ENCODE peak calls at places on chromosomes 3 and 15, in ten cellular contexts. K is breast epithelium, G is right lobe of liver, A is psoas muscle, V is cardiac fibroblast, J is vagina, Q is neuronal stem cell, B is A549, W is right atrium auricular region, S is ascending aorta. Z is an unnamed sample.

GRCh38 chr15:74415966-74416916 is 17.5 kb downstream of the SEMA7A start:
- DNase-seq in W (no peak), V (no peak), G (no peak), K (no peak), A (no peak), S (no peak), Q (no peak), J (no peak), B (no peak), Z (no peak)

GRCh38 chr3:41338276-41338675 is 139.0 kb downstream of the CTNNB1 start:
- DNase-seq in A (no peak), K (no peak), J (no peak), B (no peak), V (peak), W (no peak), G (no peak), S (no peak), Q (no peak), Z (no peak)

GRCh38 chr3:195227871-195228270 is 43.1 kb downstream of the XXYLT1 start:
- DNase-seq in J (peak), S (no peak), K (peak), A (no peak), B (no peak), G (no peak), V (no peak), W (peak), Q (no peak), Z (no peak)

GRCh38 chr3:47661121-47661752 is 82.6 kb upstream of the CSPG5 start:
- DNase-seq in A (peak), W (no peak), J (no peak), V (peak), S (no peak), G (no peak), Q (no peak), B (peak), K (no peak), Z (no peak)

GRCh38 chr15:78933187-78934062 is 11.4 kb downstream of the CTSH start:
- DNase-seq in J (no peak), B (no peak), Q (no peak), W (no peak), V (no peak), K (no peak), A (no peak), G (no peak), S (no peak), Z (no peak)

GRCh38 chr15:38102972-38103371 is 149.7 kb upstream of the SPRED1 start:
- DNase-seq in Q (no peak), A (no peak), V (no peak), K (no peak), S (no peak), B (no peak), J (no peak), G (no peak), W (no peak), Z (no peak)

GRCh38 chr15:64006642-64007041 is 39.6 kb downstream of the DAPK2 start:
- DNase-seq in W (no peak), A (no peak), Q (no peak), J (no peak), G (no peak), V (no peak), S (no peak), B (no peak), K (no peak), Z (peak)

GRCh38 chr15:95446854-95447253 is 883.6 kb upstream of the NR2F2 start:
- DNase-seq in G (no peak), V (no peak), S (no peak), W (no peak), J (no peak), B (no peak), K (no peak), A (no peak), Q (no peak), Z (no peak)

GRCh38 chr15:64070965-64071851 is 22.4 kb downstream of the CIAO2A start:
- DNase-seq in W (peak), G (peak), A (peak), K (no peak), Q (no peak), S (peak), J (no peak), V (peak), B (peak), Z (no peak)

GRCh38 chr15:87713405-87713995 is 543.0 kb downstream of the NTRK3 start:
- DNase-seq in B (no peak), G (no peak), V (no peak), A (no peak), J (no peak), S (no peak), Q (no peak), K (no peak), W (no peak), Z (no peak)

GRCh38 chr3:60579734-60580133 is 671.5 kb downstream of the FHIT start:
- DNase-seq in V (peak), G (no peak), K (no peak), A (no peak), W (no peak), B (peak), Q (no peak), J (no peak), S (no peak), Z (no peak)

GRCh38 chr15:38530113-38530512 is 34.5 kb downstream of the RASGRP1 start:
- DNase-seq in K (no peak), W (no peak), B (no peak), J (no peak), Q (no peak), S (no peak), A (no peak), V (peak), G (no peak), Z (no peak)

GRCh38 chr3:36678216-36679013 is 85.9 kb downstream of the DCLK3 start:
- DNase-seq in J (no peak), K (no peak), G (no peak), A (no peak), W (no peak), B (no peak), S (no peak), Q (no peak), V (peak), Z (no peak)

GRCh38 chr15:78347586-78348543 is 7.7 kb downstream of the CRABP1 start:
- DNase-seq in A (no peak), G (no peak), J (no peak), B (no peak), W (no peak), V (no peak), S (no peak), Q (no peak), K (peak), Z (no peak)

GRCh38 chr15:22962611-22963010 is 17.6 kb downstream of the CYFIP1 start:
- DNase-seq in K (no peak), A (no peak), Q (no peak), W (no peak), J (no peak), B (no peak), V (no peak), S (no peak), G (no peak), Z (no peak)

GRCh38 chr3:111737712-111738097 is 121.4 kb upstream of the PHLDB2 start:
- DNase-seq in J (no peak), K (no peak), W (peak), V (peak), G (no peak), A (no peak), Q (no peak), S (no peak), B (peak), Z (no peak)

GRCh38 chr3:27939940-27940339 is 217.8 kb upstream of the EOMES start:
- DNase-seq in Q (peak), S (no peak), B (no peak), A (no peak), W (no peak), G (no peak), V (peak), J (no peak), K (no peak), Z (no peak)

GRCh38 chr3:170726976-170727661 is 141.2 kb upstream of the SLC7A14 start:
- DNase-seq in A (no peak), J (no peak), Q (no peak), K (no peak), V (peak), W (no peak), S (no peak), G (no peak), B (peak), Z (no peak)

GRCh38 chr3:71120012-71120411 is 463.5 kb downstream of the FOXP1 start:
- DNase-seq in A (no peak), G (no peak), W (no peak), K (no peak), S (no peak), J (no peak), V (peak), Q (no peak), B (peak), Z (no peak)

GRCh38 chr3:144187531-144188230 is 216.1 kb downstream of the DIPK2A start:
- DNase-seq in J (no peak), G (no peak), Q (no peak), A (no peak), W (no peak), K (no peak), B (no peak), S (no peak), V (peak), Z (no peak)

GRCh38 chr3:38005076-38006020 is 14.8 kb downstream of the VILL start:
- DNase-seq in K (peak), B (no peak), S (no peak), V (no peak), J (no peak), W (peak), Q (no peak), G (peak), A (no peak), Z (peak)

GRCh38 chr3:53169045-53169831 is 8.2 kb downstream of the PRKCD start:
- DNase-seq in S (no peak), G (no peak), K (peak), B (no peak), V (no peak), A (no peak), Q (no peak), W (no peak), J (no peak), Z (no peak)

DNA sequence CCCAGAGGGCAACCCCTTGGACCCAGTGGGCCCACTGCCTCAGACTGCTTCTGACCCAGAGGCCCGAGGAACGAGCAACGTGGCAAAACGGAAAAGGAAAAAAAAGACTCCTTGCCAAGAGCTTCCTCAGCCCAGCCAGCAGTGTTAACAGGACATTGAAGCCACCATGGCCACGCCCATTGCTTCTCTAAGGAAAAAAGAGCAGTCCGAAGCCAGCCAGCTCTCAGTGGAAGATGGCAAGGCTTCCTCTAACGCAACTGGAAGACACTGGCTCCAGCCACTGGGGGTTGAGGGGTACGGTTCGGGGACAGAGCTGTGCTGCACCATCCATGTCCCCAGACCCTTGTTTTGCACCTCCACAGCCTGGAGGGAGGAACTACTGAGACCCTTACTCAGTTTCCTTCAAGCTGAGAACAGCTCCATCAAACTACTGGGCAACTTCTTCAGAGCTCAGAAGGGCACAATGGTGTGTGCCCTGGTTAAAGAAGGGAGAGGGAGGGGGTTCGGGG is 10.7 kb downstream of the BMF start:
- DNase-seq in V (peak), J (no peak), K (no peak), G (no peak), W (no peak), B (no peak), Q (no peak), A (peak), S (no peak), Z (peak)
- H3K4me3 ChIP-seq in V (no peak), J (no peak), K (peak), G (no peak), W (no peak), B (no peak), Q (no peak), A (peak), S (no peak), Z (no peak)

GRCh38 chr3:24521306-24522154 is 26.9 kb upstream of the THRB start:
- DNase-seq in S (no peak), G (peak), J (no peak), K (peak), V (peak), A (peak), W (peak), Q (peak), B (peak), Z (peak)
- H3K4me3 ChIP-seq in S (peak), G (peak), J (peak), K (peak), V (peak), A (peak), W (peak), Q (peak), B (peak), Z (peak)

DNA sequence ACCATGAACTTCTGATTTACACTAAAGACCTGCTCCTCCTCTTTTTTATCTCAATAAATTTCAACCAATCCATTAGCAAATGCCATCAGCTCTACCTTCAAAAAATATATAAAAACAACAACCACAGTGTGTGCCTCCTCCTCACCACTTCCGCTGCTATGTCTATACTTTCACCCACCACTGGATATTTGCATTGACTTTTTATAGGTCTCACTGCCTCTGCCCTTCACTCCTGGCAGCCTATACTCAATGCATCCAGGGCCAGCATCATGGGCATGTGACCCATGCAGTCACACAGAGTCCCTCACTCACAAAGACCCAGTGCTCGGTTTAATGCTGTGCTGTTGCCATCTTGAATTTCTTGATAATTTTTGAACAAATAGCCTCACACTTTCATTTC is 53.5 kb upstream of the CCDC54 start:
- DNase-seq in Q (no peak), V (no peak), G (no peak), S (no peak), B (no peak), K (no peak), A (no peak), J (no peak), W (no peak), Z (no peak)
- H3K4me3 ChIP-seq in Q (no peak), V (no peak), G (no peak), S (no peak), B (no peak), K (no peak), A (no peak), J (no peak), W (no peak), Z (no peak)

GRCh38 chr3:98482717-98483482 is 14.6 kb upstream of the OR5K2 start:
- DNase-seq in K (no peak), Q (no peak), J (no peak), W (no peak), V (no peak), G (no peak), A (no peak), B (no peak), S (no peak), Z (no peak)

GRCh38 chr3:98483626-98484025 is 13.9 kb upstream of the OR5K2 start:
- DNase-seq in A (no peak), G (no peak), Q (no peak), W (no peak), V (no peak), S (no peak), B (no peak), K (no peak), J (no peak), Z (no peak)
- H3K4me3 ChIP-seq in A (no peak), G (no peak), Q (no peak), W (no peak), V (no peak), S (no peak), B (no peak), K (no peak), J (no peak), Z (no peak)

GRCh38 chr3:14177580-14178246 is 688 bp downstream of the XPC start:
- DNase-seq in W (peak), A (no peak), V (peak), J (no peak), B (no peak), Q (no peak), G (no peak), K (no peak), S (no peak), Z (no peak)

GRCh38 chr3:14178247-14179113 is at the start of the genes LSM3 and XPC:
- DNase-seq in J (peak), B (peak), G (peak), S (peak), W (peak), A (peak), V (peak), Q (peak), K (peak), Z (peak)

GRCh38 chr3:14181253-14181652 is 2.6 kb downstream of the LSM3 start:
- DNase-seq in Q (no peak), W (no peak), A (no peak), J (no peak), S (no peak), K (no peak), B (no peak), G (no peak), V (no peak), Z (no peak)

GRCh38 chr3:14179114-14179465 is 473 bp downstream of the LSM3 start:
- DNase-seq in G (no peak), S (no peak), Q (no peak), V (no peak), B (no peak), J (no peak), K (no peak), A (no peak), W (no peak), Z (no peak)

GRCh38 chr3:14179795-14180194 is 1.2 kb downstream of the LSM3 start:
- DNase-seq in W (no peak), G (no peak), K (no peak), Q (no peak), B (no peak), S (no peak), V (no peak), J (no peak), A (no peak), Z (no peak)
- H3K4me3 ChIP-seq in W (no peak), G (no peak), K (no peak), Q (peak), B (peak), S (no peak), V (no peak), J (no peak), A (peak), Z (no peak)

Z was measured in mucosa of descending colon.